ENCODE peak calls at places on chromosomes 2 and 18, in nine cellular contexts. W is myocyte; D is left ventricle myocardium superior; L is NCI-H1105 treated with DMSO at 0.1 percent for 48 hours; Z is germinal center; Y is iris pigment epithelial cell; S is GM04503; Q is SW480; T is CD4-positive, alpha-beta T cell. I is an unnamed sample.

GRCh38 chr2:9271691-9272090 is 65.1 kb downstream of the ASAP2 start:
- DNase-seq in D (no peak), L (no peak), Y (no peak), S (no peak), T (no peak), Q (no peak), W (no peak), Z (no peak), I (no peak)

GRCh38 chr2:55805662-55806061 is 112.0 kb upstream of the PNPT1 start:
- DNase-seq in D (no peak), L (no peak), S (no peak), T (no peak), Y (no peak), Q (no peak), W (no peak), Z (no peak), I (no peak)

GRCh38 chr2:29783696-29784095 is 137.7 kb downstream of the ALK start:
- DNase-seq in Q (no peak), Z (no peak), D (no peak), S (no peak), T (no peak), L (no peak), Y (no peak), W (no peak), I (no peak)

GRCh38 chr2:11658623-11659475 is 11.1 kb downstream of the NTSR2 start:
- DNase-seq in S (no peak), T (no peak), D (no peak), Z (no peak), Q (no peak), Y (no peak), W (peak; percentile 75), L (no peak), I (no peak)

GRCh38 chr2:237235383-237236095 is 149.8 kb downstream of the COPS8 start:
- DNase-seq in Y (peak; percentile 89), T (no peak), Q (peak; percentile 69), S (no peak), D (peak; percentile 61), L (no peak), W (peak; percentile 77), Z (no peak), I (no peak)

GRCh38 chr2:190183535-190183934 is 121.0 kb upstream of the MSTN start:
- DNase-seq in Z (no peak), L (no peak), W (no peak), Y (no peak), T (no peak), Q (no peak), D (no peak), S (no peak), I (no peak)

GRCh38 chr18:38174594-38174993 is 609.0 kb upstream of the CELF4 start:
- DNase-seq in D (no peak), L (no peak), Z (no peak), Y (no peak), Q (no peak), S (no peak), T (no peak), W (no peak), I (no peak)

GRCh38 chr18:23689616-23690504 is 607 bp downstream of the LAMA3 start:
- DNase-seq in T (no peak), Q (peak; percentile 39), D (peak; percentile 44), Z (no peak), W (no peak), Y (no peak), S (no peak), L (no peak), I (no peak)

GRCh38 chr2:12717191-12717987 is 653 bp downstream of the TRIB2 start:
- DNase-seq in Y (peak; percentile 74), S (no peak), W (peak; percentile 62), D (peak; percentile 82), L (peak; percentile 65), T (peak; percentile 47), Z (peak; percentile 62), Q (peak; percentile 75), I (peak; percentile 81)

GRCh38 chr2:44242929-44243328 is 32.4 kb upstream of the SLC3A1 start:
- DNase-seq in Z (no peak), D (no peak), L (no peak), Y (peak; percentile 25), Q (no peak), W (no peak), S (no peak), T (no peak), I (no peak)

GRCh38 chr18:59664329-59664728 is 32.9 kb downstream of the CCBE1 start:
- DNase-seq in Y (no peak), D (no peak), L (no peak), W (no peak), Z (no peak), T (no peak), S (no peak), Q (no peak), I (no peak)

GRCh38 chr2:108974674-108975073 is 14.3 kb downstream of the EDAR start:
- DNase-seq in T (no peak), S (no peak), W (no peak), Z (no peak), Q (no peak), Y (no peak), L (no peak), D (no peak), I (no peak)

GRCh38 chr18:23231340-23232021 is 96.2 kb downstream of the CABLES1 start:
- DNase-seq in T (peak; percentile 32), Q (no peak), S (peak; percentile 94), Z (peak; percentile 89), Y (peak; percentile 94), W (peak; percentile 96), L (no peak), D (peak; percentile 65), I (peak; percentile 98)

GRCh38 chr18:43531438-43531837 is 254.1 kb upstream of the SYT4 start:
- DNase-seq in Z (no peak), W (no peak), Q (no peak), L (no peak), Y (no peak), D (no peak), T (no peak), S (no peak), I (no peak)

GRCh38 chr2:174224125-174224524 is 24.2 kb downstream of the OLA1 start:
- DNase-seq in T (no peak), W (no peak), S (no peak), D (no peak), L (no peak), Y (no peak), Q (no peak), Z (no peak), I (no peak)

GRCh38 chr2:160097329-160097728 is 34.9 kb upstream of the PLA2R1 start:
- DNase-seq in Y (no peak), D (no peak), L (no peak), T (no peak), Z (no peak), W (no peak), S (no peak), Q (no peak), I (no peak)

GRCh38 chr2:43542285-43542933 is 53.4 kb downstream of the THADA start:
- DNase-seq in D (no peak), Z (peak; percentile 38), Q (peak; percentile 62), W (peak; percentile 62), Y (peak; percentile 53), L (peak; percentile 35), S (no peak), T (no peak), I (peak; percentile 65)

GRCh38 chr18:23877371-23877770 is 137.2 kb upstream of the TTC39C start:
- DNase-seq in Q (no peak), W (no peak), T (no peak), Y (no peak), S (no peak), D (no peak), Z (no peak), L (no peak), I (no peak)

GRCh38 chr2:70515938-70516337 is 37.7 kb downstream of the TGFA start:
- DNase-seq in S (no peak), Y (no peak), D (no peak), T (no peak), W (no peak), Q (no peak), L (no peak), Z (no peak), I (no peak)

GRCh38 chr2:54557211-54557600 is 101.1 kb downstream of the SPTBN1 start:
- DNase-seq in L (no peak), Q (no peak), Z (no peak), T (no peak), Y (no peak), D (no peak), W (no peak), S (no peak), I (no peak)

GRCh38 chr18:37242091-37242490 is 323.5 kb downstream of the CELF4 start:
- DNase-seq in Q (no peak), Z (no peak), T (no peak), D (no peak), Y (no peak), S (no peak), W (no peak), L (no peak), I (no peak)

GRCh38 chr2:72619622-72620021 is 206.2 kb downstream of the EXOC6B start:
- DNase-seq in D (no peak), T (no peak), L (no peak), S (no peak), Q (no peak), Z (no peak), Y (peak; percentile 26), W (peak; percentile 26), I (no peak)

GRCh38 chr2:64493788-64494187 is 30.3 kb upstream of the AFTPH start:
- DNase-seq in Q (no peak), T (no peak), W (no peak), Y (no peak), D (no peak), Z (no peak), L (peak; percentile 70), S (no peak), I (no peak)

I was measured in NAMALWA.